ENCODE peak calls at places on chromosomes 3 and 15, in four cellular contexts. One of them, this sample, is unnamed.

GRCh38 chr15:28881600-28881999 is 4.2 kb upstream of the APBA2 start:
- DNase-seq in M059J: no peak
- DNase-seq in AG09319: no peak
- DNase-seq in aorta: no peak
- DNase-seq in this sample: no peak

GRCh38 chr15:88487176-88487795 is 19.8 kb downstream of the MRPS11 start:
- DNase-seq in M059J: peak; percentile 16
- DNase-seq in AG09319: no peak
- DNase-seq in aorta: no peak
- DNase-seq in this sample: no peak

GRCh38 chr3:147392083-147392916 is 14.0 kb downstream of the ZIC4 start:
- DNase-seq in M059J: peak; percentile 75
- DNase-seq in AG09319: no peak
- DNase-seq in aorta: peak; percentile 78
- DNase-seq in this sample: no peak

GRCh38 chr15:99682455-99682854 is 50.8 kb downstream of the LYSMD4 start:
- DNase-seq in M059J: peak; percentile 77
- DNase-seq in AG09319: peak; percentile 32
- DNase-seq in aorta: no peak
- DNase-seq in this sample: no peak

GRCh38 chr15:98650871-98651481 is 2.6 kb downstream of the IGF1R start:
- DNase-seq in M059J: no peak
- DNase-seq in AG09319: no peak
- DNase-seq in aorta: no peak
- DNase-seq in this sample: peak; percentile 54

GRCh38 chr15:37031198-37031597 is 69.2 kb downstream of the MEIS2 start:
- DNase-seq in M059J: peak; percentile 46
- DNase-seq in AG09319: peak; percentile 57
- DNase-seq in aorta: no peak
- DNase-seq in this sample: no peak

GRCh38 chr3:115680802-115681345 is 57.6 kb downstream of the GAP43 start:
- DNase-seq in M059J: peak; percentile 55
- DNase-seq in AG09319: no peak
- DNase-seq in aorta: no peak
- DNase-seq in this sample: no peak

GRCh38 chr3:74332165-74332564 is 282.3 kb downstream of the CNTN3 start:
- DNase-seq in M059J: no peak
- DNase-seq in AG09319: no peak
- DNase-seq in aorta: no peak
- DNase-seq in this sample: no peak

GRCh38 chr15:74958320-74958907 is 1.8 kb upstream of the RPP25 start:
- DNase-seq in M059J: peak; percentile 64
- DNase-seq in AG09319: no peak
- DNase-seq in aorta: peak; percentile 85
- DNase-seq in this sample: peak; percentile 23

GRCh38 chr15:62250176-62250575 is 85.1 kb upstream of the C2CD4B start:
- DNase-seq in M059J: no peak
- DNase-seq in AG09319: no peak
- DNase-seq in aorta: no peak
- DNase-seq in this sample: no peak

GRCh38 chr3:71310595-71311319 is 272.8 kb downstream of the FOXP1 start:
- DNase-seq in M059J: peak; percentile 3
- DNase-seq in AG09319: peak; percentile 32
- DNase-seq in aorta: no peak
- DNase-seq in this sample: no peak

GRCh38 chr3:124277516-124277890 is 285.6 kb upstream of the ROPN1 start:
- DNase-seq in M059J: peak; percentile 47
- DNase-seq in AG09319: no peak
- DNase-seq in aorta: no peak
- DNase-seq in this sample: no peak

GRCh38 chr15:89575656-89576416 is 567 bp downstream of the TICRR start:
- DNase-seq in M059J: peak; percentile 18
- DNase-seq in AG09319: no peak
- DNase-seq in aorta: peak; percentile 80
- DNase-seq in this sample: no peak

GRCh38 chr3:152174876-152175575 is 93.7 kb upstream of the MBNL1 start:
- DNase-seq in M059J: peak; percentile 50
- DNase-seq in AG09319: no peak
- DNase-seq in aorta: no peak
- DNase-seq in this sample: no peak

GRCh38 chr3:28934135-28934813 is 346.6 kb upstream of the RBMS3 start:
- DNase-seq in M059J: no peak
- DNase-seq in AG09319: no peak
- DNase-seq in aorta: no peak
- DNase-seq in this sample: no peak

This sample was measured in activated T-cell treated with anti-CD3 and anti-CD28 coated beads, Interleukin-2, amount 50 U/mL, for 1 hour.